ENCODE peak calls at places on chromosomes 1 and 21, in eight cellular contexts. E is mucosa of descending colon, C is GM23248, I is breast epithelium, H is fibroblast of lung, M is left ventricle myocardium inferior, X is neuronal stem cell, Z is AG09309. Y is an unnamed sample.

GRCh38 chr1:200379431-200379755 is 30.4 kb downstream of the ZNF281 start:
- DNase-seq in C (peak; percentile 91), I (no peak), M (no peak), X (no peak), H (peak; percentile 96), Z (peak; percentile 94), E (no peak), Y (peak; percentile 98)

GRCh38 chr21:44940116-44940631 is 345 bp downstream of the SLX9 start:
- DNase-seq in C (peak; percentile 59), Z (no peak), I (no peak), M (no peak), E (no peak), X (no peak), H (no peak), Y (no peak)

GRCh38 chr1:59750612-59751395 is 63.9 kb upstream of the HOOK1 start:
- DNase-seq in M (no peak), I (peak; percentile 67), C (peak; percentile 96), E (no peak), Z (peak; percentile 65), H (peak; percentile 91), X (no peak), Y (peak; percentile 85)

GRCh38 chr21:40335689-40336088 is 468.5 kb downstream of the PCP4 start:
- DNase-seq in C (no peak), E (no peak), I (no peak), Z (no peak), X (no peak), M (no peak), H (no peak), Y (no peak)

GRCh38 chr1:236795757-236796719 is 946 bp downstream of the MTR start:
- DNase-seq in Z (peak; percentile 14), M (no peak), C (peak; percentile 83), I (no peak), E (no peak), H (peak; percentile 61), X (no peak), Y (peak; percentile 43)

GRCh38 chr1:24067978-24068377 is 44.0 kb downstream of the MYOM3 start:
- DNase-seq in X (no peak), H (no peak), C (no peak), I (no peak), Z (no peak), E (no peak), M (no peak), Y (no peak)

GRCh38 chr1:34053660-34054059 is 111.4 kb downstream of the CSMD2 start:
- DNase-seq in X (no peak), I (no peak), Z (no peak), H (no peak), C (no peak), E (no peak), M (no peak), Y (no peak)

GRCh38 chr1:234154320-234155251 is 218.7 kb upstream of the COA6 start:
- DNase-seq in E (no peak), M (no peak), C (peak; percentile 82), X (peak; percentile 78), I (no peak), H (peak; percentile 77), Z (peak; percentile 40), Y (peak; percentile 77)

GRCh38 chr1:228284148-228284495 is 76.3 kb downstream of the OBSCN start:
- DNase-seq in I (no peak), M (no peak), X (no peak), H (no peak), E (no peak), Z (no peak), C (no peak), Y (no peak)

GRCh38 chr1:207824691-207825090 is 72.8 kb downstream of the CD46 start:
- DNase-seq in X (no peak), E (no peak), H (no peak), Z (no peak), C (peak; percentile 63), M (no peak), I (no peak), Y (no peak)

GRCh38 chr1:36400514-36400824 is 2.8 kb upstream of the LSM10 start:
- DNase-seq in Z (no peak), E (no peak), X (no peak), M (no peak), C (no peak), I (no peak), H (no peak), Y (no peak)
- H3K4me3 ChIP-seq in Z (peak overlapping the region; percentile 45), E (no peak overlapping the region), X (peak overlapping the region; percentile 66), M (peak overlapping the region; percentile 38), C (peak overlapping the region; percentile 94), I (peak overlapping the region; percentile 53), H (no peak overlapping the region), Y (peak overlapping the region; percentile 47)

GRCh38 chr1:1358433-1359201 is at the start of gene MXRA8:
- DNase-seq in E (peak; percentile 70), C (peak; percentile 94), Z (peak; percentile 64), H (peak; percentile 88), M (peak; percentile 80), X (no peak), I (peak; percentile 69), Y (peak; percentile 94)

GRCh38 chr1:1357871-1358432 is 403 bp downstream of the MXRA8 start:
- DNase-seq in M (no peak), H (no peak), C (peak; percentile 73), E (no peak), Z (no peak), I (no peak), X (no peak), Y (no peak)

GRCh38 chr1:1356166-1356795 is 2.1 kb downstream of the MXRA8 start:
- DNase-seq in X (no peak), Z (no peak), M (no peak), H (no peak), E (peak; percentile 23), C (no peak), I (no peak), Y (no peak)

GRCh38 chr1:1355376-1355775 is 3.0 kb downstream of the MXRA8 start:
- DNase-seq in X (no peak), C (peak; percentile 77), E (peak; percentile 54), Z (no peak), I (no peak), M (no peak), H (peak; percentile 43), Y (no peak)

DNA sequence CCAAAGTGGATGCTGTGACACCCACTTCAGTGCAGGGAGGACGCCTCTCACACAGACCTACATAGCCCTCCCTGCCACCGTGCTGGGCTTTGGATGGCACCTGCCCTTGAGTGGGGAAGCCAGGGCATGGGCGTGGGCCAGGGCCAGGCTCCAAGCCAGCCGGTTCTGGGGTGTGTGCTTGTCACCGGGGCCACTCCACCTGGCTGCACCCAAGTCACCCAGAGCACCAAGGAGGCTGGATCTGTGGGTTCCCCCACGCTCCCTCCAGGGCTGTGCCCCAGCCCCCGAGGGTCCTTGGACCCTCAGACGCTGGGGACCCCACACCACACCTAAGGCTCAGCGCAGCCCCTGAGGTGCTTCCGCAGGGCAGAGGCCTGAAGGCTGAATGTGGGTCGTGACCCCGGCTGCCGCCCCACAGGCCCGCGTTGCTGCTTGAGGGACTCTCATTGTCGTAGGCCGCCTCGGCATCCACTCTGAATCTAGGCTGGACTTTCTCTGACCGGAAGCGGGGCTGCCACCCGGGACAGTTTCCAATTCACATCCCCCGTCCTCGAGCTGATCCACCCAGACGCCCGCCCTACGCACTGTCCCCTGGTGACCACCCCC is 1.5 kb downstream of the MXRA8 start:
- DNase-seq in H (no peak), X (no peak), E (peak; percentile 57), C (peak; percentile 61), I (no peak), Z (no peak), M (no peak), Y (no peak)
- H3K4me3 ChIP-seq in H (peak overlapping the region; percentile 91), X (no peak overlapping the region), E (no peak overlapping the region), C (peak overlapping the region; percentile 94), I (peak overlapping the region; percentile 76), Z (peak overlapping the region; percentile 95), M (peak overlapping the region; percentile 69), Y (peak overlapping the region; percentile 93)

GRCh38 chr1:18992646-18993045 is 36.2 kb upstream of the IFFO2 start:
- DNase-seq in H (no peak), X (no peak), E (no peak), Z (no peak), C (no peak), M (no peak), I (no peak), Y (no peak)

GRCh38 chr1:18997508-18997907 is 41.0 kb upstream of the IFFO2 start:
- DNase-seq in M (no peak), H (no peak), X (no peak), E (no peak), Z (no peak), I (peak; percentile 34), C (no peak), Y (no peak)

GRCh38 chr1:18996548-18997177 is 40.2 kb upstream of the IFFO2 start:
- DNase-seq in H (no peak), X (no peak), C (no peak), I (peak; percentile 13), M (no peak), E (no peak), Z (no peak), Y (no peak)

GRCh38 chr1:18991585-18991984 is 35.1 kb upstream of the IFFO2 start:
- DNase-seq in H (no peak), Z (no peak), M (no peak), I (no peak), X (no peak), C (no peak), E (no peak), Y (no peak)

GRCh38 chr1:18994381-18994780 is 37.9 kb upstream of the IFFO2 start:
- DNase-seq in C (no peak), M (no peak), E (no peak), H (no peak), X (no peak), Z (no peak), I (no peak), Y (no peak)
- H3K4me3 ChIP-seq in C (no peak overlapping the region), M (no peak overlapping the region), E (no peak overlapping the region), H (no peak overlapping the region), X (no peak overlapping the region), Z (no peak overlapping the region), I (no peak overlapping the region), Y (no peak overlapping the region)

GRCh38 chr1:19888112-19888511 is 5.9 kb downstream of the OTUD3 start:
- DNase-seq in Z (no peak), M (no peak), I (no peak), E (no peak), X (no peak), C (no peak), H (no peak), Y (no peak)

GRCh38 chr1:19885821-19886220 is 3.6 kb downstream of the OTUD3 start:
- DNase-seq in H (peak; percentile 37), C (peak; percentile 56), X (no peak), I (no peak), Z (no peak), E (no peak), M (no peak), Y (peak; percentile 16)

GRCh38 chr1:19879227-19879626 is 3.0 kb upstream of the OTUD3 start:
- DNase-seq in Z (no peak), C (no peak), H (no peak), M (no peak), X (no peak), I (no peak), E (no peak), Y (no peak)

GRCh38 chr1:19882111-19883071 is at the start of gene OTUD3:
- DNase-seq in E (peak; percentile 96), C (peak; percentile 99), Z (peak; percentile 84), I (peak; percentile 94), M (peak; percentile 92), H (peak; percentile 93), X (peak; percentile 99), Y (peak; percentile 96)

DNA sequence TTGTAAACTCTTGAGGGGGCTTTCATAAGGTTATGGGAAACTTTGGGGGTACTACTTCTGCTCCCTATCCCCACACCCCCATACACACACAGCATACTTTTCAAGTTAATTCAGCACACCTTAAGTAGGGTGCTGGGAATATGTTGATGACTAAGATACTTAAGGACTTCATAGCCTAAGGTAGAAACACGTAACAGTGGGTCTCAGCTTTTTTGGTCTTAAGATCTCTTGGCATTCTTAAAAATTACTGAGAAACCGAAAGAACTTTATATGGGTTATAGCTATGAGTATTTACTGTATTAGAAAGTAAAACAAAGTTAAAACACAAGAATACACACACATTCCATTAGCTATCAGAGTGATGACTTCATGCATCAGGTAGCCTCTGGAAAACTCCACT is 2.1 kb downstream of the OTUD3 start:
- DNase-seq in C (no peak), E (no peak), M (no peak), X (no peak), H (peak; percentile 21), Z (no peak), I (no peak), Y (no peak)
- H3K4me3 ChIP-seq in C (peak overlapping the region; percentile 91), E (no peak overlapping the region), M (no peak overlapping the region), X (no peak overlapping the region), H (no peak overlapping the region), Z (no peak overlapping the region), I (no peak overlapping the region), Y (no peak overlapping the region)